ENCODE peak calls at places on chromosomes 1 and 21, in five cellular contexts. One of them, this sample, is unnamed.
A peak's percentile ranks its signal among the peaks of the same experiment; 100 is the strongest.

GRCh38 chr1:17007121-17007520 is 4.6 kb downstream of the ATP13A2 start:
- DNase-seq in K562: no peak
- DNase-seq in HepG2: no peak
- DNase-seq in IMR-90: no peak
- DNase-seq in GM12878: no peak
- DNase-seq in this sample: peak; percentile 12

GRCh38 chr1:218674280-218674773 is 329.2 kb downstream of the TGFB2 start:
- DNase-seq in K562: no peak
- DNase-seq in HepG2: peak; percentile 68
- DNase-seq in IMR-90: peak; percentile 83
- DNase-seq in GM12878: no peak
- DNase-seq in this sample: no peak

GRCh38 chr1:205317311-205317917 is 4.1 kb downstream of the NUAK2 start:
- DNase-seq in IMR-90: no peak
- DNase-seq in K562: no peak
- DNase-seq in GM12878: no peak
- DNase-seq in HepG2: peak; percentile 59
- DNase-seq in this sample: peak; percentile 67

GRCh38 chr1:176896216-176896615 is 268.3 kb downstream of the ASTN1 start:
- DNase-seq in HepG2: no peak
- DNase-seq in IMR-90: no peak
- DNase-seq in K562: no peak
- DNase-seq in GM12878: no peak
- DNase-seq in this sample: no peak

GRCh38 chr1:172917972-172918371 is 132.8 kb downstream of the TNFSF18 start:
- DNase-seq in GM12878: no peak
- DNase-seq in IMR-90: peak; percentile 98
- DNase-seq in HepG2: peak; percentile 27
- DNase-seq in K562: no peak
- DNase-seq in this sample: no peak

GRCh38 chr21:34822209-34822608 is 153.4 kb downstream of the CLIC6 start:
- DNase-seq in IMR-90: no peak
- DNase-seq in GM12878: no peak
- DNase-seq in K562: no peak
- DNase-seq in HepG2: no peak
- DNase-seq in this sample: no peak

GRCh38 chr1:1153874-1154273 is 19.8 kb upstream of the TTLL10 start:
- DNase-seq in HepG2: peak; percentile 43
- DNase-seq in GM12878: no peak
- DNase-seq in K562: no peak
- DNase-seq in IMR-90: peak; percentile 8
- DNase-seq in this sample: no peak

GRCh38 chr21:39034590-39035536 is 148.4 kb downstream of the PSMG1 start:
- DNase-seq in K562: no peak
- DNase-seq in HepG2: no peak
- DNase-seq in GM12878: no peak
- DNase-seq in IMR-90: no peak
- DNase-seq in this sample: no peak

GRCh38 chr1:6359568-6360496 is 33.7 kb downstream of the ACOT7 start:
- DNase-seq in HepG2: peak; percentile 93
- DNase-seq in GM12878: peak; percentile 50
- DNase-seq in K562: peak; percentile 51
- DNase-seq in IMR-90: peak; percentile 88
- DNase-seq in this sample: peak; percentile 81

GRCh38 chr1:202200669-202201068 is 7.1 kb downstream of the LGR6 start:
- DNase-seq in GM12878: no peak
- DNase-seq in IMR-90: no peak
- DNase-seq in K562: no peak
- DNase-seq in HepG2: no peak
- DNase-seq in this sample: no peak

GRCh38 chr1:248890549-248891498 is 15.2 kb upstream of the PGBD2 start:
- DNase-seq in GM12878: no peak
- DNase-seq in HepG2: no peak
- DNase-seq in K562: peak; percentile 59
- DNase-seq in IMR-90: peak; percentile 24
- DNase-seq in this sample: no peak

GRCh38 chr1:91742848-91743292 is 143.1 kb downstream of the TGFBR3 start:
- DNase-seq in K562: no peak
- DNase-seq in IMR-90: peak; percentile 66
- DNase-seq in HepG2: no peak
- DNase-seq in GM12878: no peak
- DNase-seq in this sample: no peak

GRCh38 chr1:183180634-183181056 is 5.4 kb upstream of the LAMC2 start:
- DNase-seq in K562: no peak
- DNase-seq in IMR-90: peak; percentile 83
- DNase-seq in HepG2: no peak
- DNase-seq in GM12878: peak; percentile 57
- DNase-seq in this sample: peak; percentile 20

GRCh38 chr1:197222780-197223179 is 45.3 kb upstream of the CRB1 start:
- DNase-seq in GM12878: no peak
- DNase-seq in HepG2: no peak
- DNase-seq in IMR-90: no peak
- DNase-seq in K562: no peak
- DNase-seq in this sample: no peak

GRCh38 chr1:220922951-220923350 is 43.7 kb downstream of the HLX start:
- DNase-seq in IMR-90: no peak
- DNase-seq in HepG2: no peak
- DNase-seq in GM12878: no peak
- DNase-seq in K562: no peak
- DNase-seq in this sample: no peak

GRCh38 chr1:173148538-173148937 is 58.6 kb downstream of the TNFSF4 start:
- DNase-seq in K562: no peak
- DNase-seq in IMR-90: no peak
- DNase-seq in HepG2: no peak
- DNase-seq in GM12878: no peak
- DNase-seq in this sample: no peak

GRCh38 chr1:174090476-174090875 is 68.3 kb upstream of the RC3H1 start:
- DNase-seq in IMR-90: no peak
- DNase-seq in HepG2: no peak
- DNase-seq in K562: no peak
- DNase-seq in GM12878: no peak
- DNase-seq in this sample: no peak

GRCh38 chr1:187949567-187949966 is 1120.8 kb downstream of the PLA2G4A start:
- DNase-seq in HepG2: no peak
- DNase-seq in IMR-90: no peak
- DNase-seq in K562: no peak
- DNase-seq in GM12878: no peak
- DNase-seq in this sample: no peak

GRCh38 chr1:152148051-152148450 is 11.0 kb downstream of the RPTN start:
- DNase-seq in K562: no peak
- DNase-seq in GM12878: no peak
- DNase-seq in HepG2: no peak
- DNase-seq in IMR-90: no peak
- DNase-seq in this sample: no peak

GRCh38 chr1:171277534-171277933 is 29.2 kb downstream of the FMO1 start:
- DNase-seq in HepG2: no peak
- DNase-seq in GM12878: no peak
- DNase-seq in IMR-90: no peak
- DNase-seq in K562: no peak
- DNase-seq in this sample: no peak

GRCh38 chr1:65148548-65149390 is 766 bp downstream of the AK4 start:
- DNase-seq in GM12878: peak; percentile 45
- DNase-seq in HepG2: no peak
- DNase-seq in K562: peak; percentile 69
- DNase-seq in IMR-90: peak; percentile 19
- DNase-seq in this sample: peak; percentile 85

GRCh38 chr21:33024278-33025103 is 1.2 kb upstream of the OLIG2 start:
- DNase-seq in K562: no peak
- DNase-seq in IMR-90: no peak
- DNase-seq in GM12878: no peak
- DNase-seq in HepG2: no peak
- DNase-seq in this sample: peak; percentile 26

GRCh38 chr1:22832414-22832786 is 121.8 kb downstream of the EPHB2 start:
- DNase-seq in HepG2: no peak
- DNase-seq in GM12878: no peak
- DNase-seq in IMR-90: peak; percentile 80
- DNase-seq in K562: no peak
- DNase-seq in this sample: no peak

GRCh38 chr1:25450894-25451293 is 20.2 kb downstream of the MACO1 start:
- DNase-seq in GM12878: no peak
- DNase-seq in K562: no peak
- DNase-seq in IMR-90: no peak
- DNase-seq in HepG2: no peak
- DNase-seq in this sample: no peak

GRCh38 chr1:27889506-27889905 is 17.2 kb downstream of the THEMIS2 start:
- DNase-seq in HepG2: no peak
- DNase-seq in GM12878: no peak
- DNase-seq in IMR-90: no peak
- DNase-seq in K562: no peak
- DNase-seq in this sample: no peak

GRCh38 chr1:13763991-13764390 is 64.0 kb downstream of the PRDM2 start:
- DNase-seq in GM12878: no peak
- DNase-seq in IMR-90: no peak
- DNase-seq in K562: no peak
- DNase-seq in HepG2: no peak
- DNase-seq in this sample: no peak

GRCh38 chr1:66271904-66272254 is 262.1 kb upstream of the SGIP1 start:
- DNase-seq in HepG2: no peak
- DNase-seq in GM12878: no peak
- DNase-seq in IMR-90: peak; percentile 69
- DNase-seq in K562: no peak
- DNase-seq in this sample: peak; percentile 13

GRCh38 chr1:76005755-76006154 is 68.8 kb upstream of the ST6GALNAC3 start:
- DNase-seq in K562: no peak
- DNase-seq in HepG2: no peak
- DNase-seq in GM12878: no peak
- DNase-seq in IMR-90: no peak
- DNase-seq in this sample: no peak

GRCh38 chr21:37793660-37794059 is 122.6 kb downstream of the KCNJ6 start:
- DNase-seq in HepG2: no peak
- DNase-seq in IMR-90: peak; percentile 79
- DNase-seq in GM12878: no peak
- DNase-seq in K562: no peak
- DNase-seq in this sample: no peak

GRCh38 chr21:21295303-21295702 is 297.1 kb downstream of the NCAM2 start:
- DNase-seq in IMR-90: no peak
- DNase-seq in GM12878: no peak
- DNase-seq in HepG2: no peak
- DNase-seq in K562: peak; percentile 48
- DNase-seq in this sample: no peak
- TF ChIP-seq SMC3 in IMR-90: no peak
- TF ChIP-seq SMC3 in GM12878: no peak
- TF ChIP-seq SMC3 in HepG2: no peak
- TF ChIP-seq SMC3 in K562: no peak
- TF ChIP-seq SMC3 in this sample: no peak

DNA sequence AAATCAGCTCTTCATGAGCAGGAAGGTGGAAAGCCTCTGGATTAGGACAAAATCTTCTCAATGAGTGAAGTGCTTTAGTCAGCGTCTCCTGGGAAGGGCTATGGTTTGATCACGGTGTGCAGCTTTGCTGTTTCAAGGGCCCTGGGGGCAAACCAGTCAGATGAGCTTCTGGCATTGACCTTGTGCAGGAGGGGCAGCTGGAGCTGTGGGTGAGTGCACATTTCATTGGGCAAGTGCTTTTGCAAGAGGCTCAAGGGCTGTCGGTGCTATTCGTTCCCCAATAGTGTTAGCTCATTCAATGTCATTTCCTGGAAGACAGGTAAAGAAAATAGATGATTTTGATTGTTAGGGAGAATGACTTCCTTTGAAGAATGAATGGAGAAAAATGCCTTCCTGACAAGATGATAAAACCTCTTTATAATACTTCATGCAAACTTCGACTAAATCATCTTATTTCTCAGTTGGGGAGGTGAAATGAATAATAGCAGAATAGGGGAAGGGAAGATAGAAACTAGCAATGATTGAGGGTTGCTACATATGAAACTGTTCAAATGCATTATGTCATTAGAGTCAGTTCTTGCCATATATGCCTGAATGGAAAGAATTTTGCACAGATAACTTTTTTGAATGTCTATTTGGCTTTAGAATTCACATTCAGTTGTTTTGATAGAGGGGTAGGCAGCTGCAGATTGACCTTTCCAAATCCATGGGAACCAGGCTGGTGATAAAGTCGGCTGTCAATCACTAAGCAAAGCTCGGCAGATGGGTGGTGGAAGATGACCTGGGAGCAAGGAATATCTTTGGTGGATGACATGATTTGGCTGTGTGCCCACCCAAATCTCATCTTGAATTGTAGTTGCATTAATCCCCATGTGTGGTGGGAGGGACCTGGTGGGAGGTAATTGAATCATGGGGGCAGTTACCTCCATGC is 12.9 kb upstream of the DISC1 start:
- DNase-seq in HepG2: no peak
- DNase-seq in IMR-90: no peak
- DNase-seq in GM12878: no peak
- DNase-seq in K562: no peak
- DNase-seq in this sample: no peak
- H2AFZ ChIP-seq in HepG2: no peak overlapping the region
- H2AFZ ChIP-seq in IMR-90: no peak overlapping the region
- H2AFZ ChIP-seq in GM12878: no peak overlapping the region
- H2AFZ ChIP-seq in K562: no peak overlapping the region
- H2AFZ ChIP-seq in this sample: no peak overlapping the region

DNA sequence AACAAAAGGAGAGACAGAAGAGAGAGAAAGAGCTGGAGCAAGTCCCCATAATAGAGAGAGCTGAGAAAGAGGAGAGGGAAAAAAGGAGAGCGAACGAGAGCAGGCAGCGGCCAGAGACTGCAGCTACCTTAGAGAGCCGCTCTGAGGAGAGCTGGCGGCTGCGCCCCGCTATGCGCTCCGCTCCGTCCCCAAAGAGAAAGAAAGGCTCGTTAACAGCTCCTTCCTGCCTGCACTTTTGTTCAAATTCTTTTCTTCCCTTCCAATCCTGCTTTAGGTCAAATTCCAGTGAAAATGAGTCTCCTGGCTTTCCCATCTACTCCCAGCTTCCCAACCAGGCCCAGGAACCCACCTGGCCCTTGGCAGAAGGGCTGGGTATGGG is 48.2 kb downstream of the DMAP1 start:
- DNase-seq in K562: no peak
- DNase-seq in IMR-90: no peak
- DNase-seq in HepG2: no peak
- DNase-seq in GM12878: no peak
- DNase-seq in this sample: no peak
- TF ChIP-seq SMC3 in K562: no peak
- TF ChIP-seq SMC3 in IMR-90: no peak
- TF ChIP-seq SMC3 in HepG2: no peak
- TF ChIP-seq SMC3 in GM12878: no peak
- TF ChIP-seq SMC3 in this sample: no peak

GRCh38 chr1:198595765-198596164 is 43.1 kb upstream of the PTPRC start:
- DNase-seq in IMR-90: no peak
- DNase-seq in K562: no peak
- DNase-seq in GM12878: no peak
- DNase-seq in HepG2: no peak
- DNase-seq in this sample: no peak

GRCh38 chr1:198588845-198589244 is 48.4 kb upstream of the ATP6V1G3 start:
- DNase-seq in IMR-90: no peak
- DNase-seq in HepG2: no peak
- DNase-seq in K562: no peak
- DNase-seq in GM12878: no peak
- DNase-seq in this sample: no peak

DNA sequence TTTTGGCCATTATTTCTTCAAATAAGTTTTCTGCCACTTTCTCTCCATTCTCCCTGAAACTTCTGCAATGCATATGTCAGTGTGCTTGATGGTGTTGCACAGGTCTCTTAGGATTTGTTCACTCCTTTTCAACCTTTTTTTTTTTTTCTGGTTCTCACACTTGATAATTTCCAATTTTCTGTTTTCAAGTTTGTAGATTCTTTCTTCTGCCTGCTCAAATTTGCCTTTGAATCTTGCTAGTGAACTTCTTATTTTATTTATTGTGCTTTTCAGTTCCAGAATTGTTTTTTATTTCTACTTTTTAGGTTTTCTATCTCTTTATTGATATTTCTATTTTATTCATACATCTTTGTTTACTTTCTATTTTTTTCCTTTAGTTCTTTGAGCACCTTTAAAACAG is 48.4 kb upstream of the PTPRC start:
- DNase-seq in HepG2: no peak
- DNase-seq in GM12878: no peak
- DNase-seq in IMR-90: no peak
- DNase-seq in K562: no peak
- DNase-seq in this sample: no peak
- H2AFZ ChIP-seq in HepG2: no peak overlapping the region
- H2AFZ ChIP-seq in GM12878: no peak overlapping the region
- H2AFZ ChIP-seq in IMR-90: no peak overlapping the region
- H2AFZ ChIP-seq in K562: no peak overlapping the region
- H2AFZ ChIP-seq in this sample: no peak overlapping the region